ENCODE peak calls at places on chromosome 16, in nine cellular contexts. D is cardiac fibroblast; U is bronchial epithelial cell; G is neuronal stem cell; I is foreskin fibroblast; T is cardiac muscle cell; O is body of pancreas; J is adrenal gland; M is Jurkat, Clone E6-1. W is an unnamed sample.

GRCh38 chr16:89292443-89293078 is 75.1 kb downstream of the ZNF778 start:
- DNase-seq in G (no peak), D (no peak), M (no peak), U (no peak), O (peak; percentile 84), J (no peak), T (no peak), I (no peak), W (no peak)

GRCh38 chr16:71520550-71520949 is 5.7 kb upstream of the CHST4 start:
- DNase-seq in G (no peak), M (no peak), D (no peak), J (no peak), I (no peak), U (peak; percentile 71), T (no peak), O (no peak), W (no peak)

GRCh38 chr16:86231321-86231995 is 278.9 kb upstream of the FOXF1 start:
- DNase-seq in G (no peak), M (no peak), T (no peak), U (no peak), O (no peak), D (no peak), J (no peak), I (peak; percentile 17), W (no peak)

GRCh38 chr16:86035906-86036305 is 136.9 kb downstream of the IRF8 start:
- DNase-seq in G (no peak), D (no peak), I (no peak), T (no peak), M (no peak), U (no peak), J (no peak), O (no peak), W (no peak)

GRCh38 chr16:72848759-72849664 is 198.9 kb downstream of the ZFHX3 start:
- DNase-seq in J (peak; percentile 95), G (no peak), M (no peak), I (peak; percentile 95), T (no peak), O (peak; percentile 92), D (peak; percentile 96), U (peak; percentile 76), W (peak; percentile 96)

GRCh38 chr16:86975445-86975844 is 341.7 kb downstream of the C16orf95 start:
- DNase-seq in I (peak; percentile 87), O (peak; percentile 31), M (peak; percentile 8), D (peak; percentile 94), T (peak; percentile 65), U (peak; percentile 18), G (peak; percentile 40), J (peak; percentile 5), W (peak; percentile 93)

GRCh38 chr16:80341242-80341641 is 199.6 kb upstream of the DYNLRB2 start:
- DNase-seq in G (no peak), I (no peak), T (peak; percentile 23), J (no peak), D (no peak), O (no peak), M (no peak), U (no peak), W (no peak)

GRCh38 chr16:85891776-85892166 is 7.2 kb upstream of the IRF8 start:
- DNase-seq in U (no peak), T (no peak), J (no peak), O (no peak), I (no peak), D (no peak), G (no peak), M (no peak), W (no peak)

GRCh38 chr16:28189237-28189636 is 22.5 kb downstream of the XPO6 start:
- DNase-seq in T (no peak), M (no peak), G (no peak), O (no peak), U (peak; percentile 44), J (no peak), I (peak; percentile 48), D (peak; percentile 19), W (no peak)

GRCh38 chr16:85994492-85995433 is 95.8 kb downstream of the IRF8 start:
- DNase-seq in I (no peak), D (no peak), G (no peak), T (no peak), O (no peak), U (no peak), M (no peak), J (no peak), W (no peak)

GRCh38 chr16:53207810-53208752 is 153.3 kb downstream of the CHD9 start:
- DNase-seq in U (peak; percentile 77), G (peak; percentile 80), M (peak; percentile 32), D (peak; percentile 90), I (peak; percentile 84), O (peak; percentile 30), T (peak; percentile 89), J (peak; percentile 73), W (peak; percentile 88)

GRCh38 chr16:4358831-4359561 is 7.9 kb upstream of the PAM16 start:
- DNase-seq in I (peak; percentile 66), U (no peak), J (peak; percentile 67), O (peak; percentile 64), M (no peak), G (peak; percentile 72), T (peak; percentile 79), D (peak; percentile 54), W (peak; percentile 41)

GRCh38 chr16:7861891-7862585 is 529.4 kb downstream of the RBFOX1 start:
- DNase-seq in J (no peak), D (no peak), U (no peak), T (no peak), O (no peak), M (no peak), G (no peak), I (no peak), W (no peak)

GRCh38 chr16:89442588-89442987 is 47.8 kb downstream of the ANKRD11 start:
- DNase-seq in J (no peak), M (no peak), G (no peak), O (no peak), T (peak; percentile 53), D (no peak), I (no peak), U (no peak), W (no peak)

GRCh38 chr16:46715769-46716305 is 26.4 kb downstream of the ORC6 start:
- DNase-seq in T (no peak), U (no peak), J (no peak), G (no peak), I (no peak), M (no peak), O (no peak), D (peak; percentile 5), W (no peak)

GRCh38 chr16:82229800-82230619 is 60.0 kb upstream of the MPHOSPH6 start:
- DNase-seq in M (peak; percentile 36), G (peak; percentile 78), U (peak; percentile 79), D (peak; percentile 86), J (peak; percentile 81), I (peak; percentile 91), O (peak; percentile 75), T (peak; percentile 81), W (peak; percentile 81)

GRCh38 chr16:25064967-25065366 is 46.6 kb upstream of the LCMT1 start:
- DNase-seq in G (no peak), I (no peak), T (no peak), D (no peak), J (peak; percentile 87), U (no peak), O (peak; percentile 26), M (no peak), W (no peak)

GRCh38 chr16:66588981-66589713 is 9.9 kb downstream of the CMTM2 start:
- DNase-seq in D (peak; percentile 42), I (peak; percentile 56), U (no peak), O (no peak), T (no peak), J (peak; percentile 41), M (peak; percentile 54), G (no peak), W (peak; percentile 43)

GRCh38 chr16:51155199-51155607 is 4.1 kb upstream of the SALL1 start:
- DNase-seq in I (no peak), J (no peak), U (no peak), M (no peak), O (no peak), T (peak; percentile 26), G (no peak), D (no peak), W (no peak)
- H3K4me3 ChIP-seq in I (peak overlapping the region; percentile 92), J (no peak overlapping the region), U (no peak overlapping the region), M (no peak overlapping the region), O (no peak overlapping the region), T (peak overlapping the region; percentile 35), G (peak overlapping the region; percentile 41), D (no peak overlapping the region), W (peak overlapping the region; percentile 45)

DNA sequence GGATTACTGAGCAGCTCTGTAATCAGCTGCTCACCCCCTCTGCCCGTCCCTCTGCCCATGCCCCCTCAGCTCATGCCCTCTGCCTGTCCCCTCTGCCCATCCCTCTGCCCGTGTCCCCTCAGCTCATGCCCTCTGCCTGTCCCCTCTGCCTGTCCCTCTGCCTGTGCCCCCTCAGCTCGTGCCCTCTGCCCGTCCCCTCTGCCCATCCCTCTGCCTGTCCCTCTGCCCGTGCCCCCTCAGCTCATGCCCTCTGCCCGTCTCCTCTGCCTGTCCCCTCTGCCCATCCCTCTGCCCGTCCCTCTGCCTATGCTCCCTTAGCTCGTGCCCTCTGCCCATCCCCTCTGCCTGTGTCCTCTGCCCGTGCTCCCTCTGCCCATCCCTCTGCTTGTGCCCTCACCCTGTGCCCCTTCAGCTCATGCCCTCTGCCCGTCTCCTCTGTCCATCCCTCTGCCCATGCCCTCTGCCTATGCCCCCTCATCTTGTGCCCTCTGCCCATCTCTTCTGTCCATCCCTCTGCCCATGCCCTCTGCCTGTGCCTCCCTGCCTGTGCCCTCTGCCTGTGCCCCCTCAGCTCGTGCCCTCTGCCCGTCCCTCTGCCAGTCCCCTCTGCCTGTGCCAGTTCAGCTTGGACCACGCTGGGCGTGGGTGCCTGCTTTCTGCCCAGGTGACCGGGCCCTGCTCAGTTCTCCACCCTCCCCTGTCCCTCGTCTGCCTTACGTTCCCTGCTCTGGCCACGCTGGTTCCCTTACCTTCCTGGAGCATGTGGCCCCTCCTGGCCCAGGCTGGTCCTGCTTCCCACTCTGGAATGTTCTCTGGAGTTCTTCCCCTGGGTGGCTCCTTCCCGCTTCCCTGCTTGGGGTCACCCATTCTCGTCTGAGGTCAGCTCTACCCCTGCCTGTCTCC is 97.6 kb downstream of the NPIPB11 start:
- DNase-seq in O (no peak), J (no peak), M (no peak), G (no peak), T (no peak), U (no peak), I (no peak), D (no peak), W (no peak)
- H3K4me3 ChIP-seq in O (no peak overlapping the region), J (no peak overlapping the region), M (no peak overlapping the region), G (peak overlapping the region; percentile 28), T (no peak overlapping the region), U (no peak overlapping the region), I (no peak overlapping the region), D (no peak overlapping the region), W (no peak overlapping the region)

DNA sequence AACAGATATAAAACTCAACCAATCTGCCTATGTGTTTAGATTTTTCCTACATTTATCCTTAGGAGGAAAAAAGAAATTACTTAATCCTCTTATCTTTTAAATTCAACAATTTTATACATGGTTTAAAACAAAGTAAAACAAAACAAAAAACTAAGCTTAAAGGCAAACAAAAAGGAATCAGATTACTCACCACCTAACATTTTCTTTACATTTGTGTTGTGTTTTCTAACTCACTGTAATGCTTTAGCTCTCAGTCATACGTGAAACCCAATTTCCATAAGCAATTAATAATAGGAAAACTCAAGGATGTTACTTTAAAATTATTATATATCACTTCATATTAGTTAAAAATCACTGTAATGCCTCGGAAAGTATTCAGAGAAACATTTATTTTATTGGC is 6.7 kb upstream of the IRX5 start:
- DNase-seq in I (no peak), J (no peak), M (no peak), U (peak; percentile 72), G (no peak), D (no peak), T (no peak), O (no peak), W (no peak)
- H3K4me3 ChIP-seq in I (no peak overlapping the region), J (no peak overlapping the region), M (no peak overlapping the region), U (no peak overlapping the region), G (no peak overlapping the region), D (no peak overlapping the region), T (no peak overlapping the region), O (no peak overlapping the region), W (no peak overlapping the region)

GRCh38 chr16:12260119-12260646 is 283.6 kb downstream of the SNX29 start:
- DNase-seq in U (no peak), D (no peak), I (peak; percentile 29), M (no peak), T (no peak), J (peak; percentile 17), O (no peak), G (no peak), W (no peak)
- H3K4me3 ChIP-seq in U (no peak overlapping the region), D (no peak overlapping the region), I (no peak overlapping the region), M (no peak overlapping the region), T (no peak overlapping the region), J (no peak overlapping the region), O (no peak overlapping the region), G (no peak overlapping the region), W (no peak overlapping the region)

W was measured in fibroblast of the aortic adventitia.